ENCODE peak calls at places on chromosomes 12 and 14, in nine cellular contexts. W is suprapubic skin, P is A549, T is astrocyte, S is fibroblast of the aortic adventitia, N is stomach, D is body of pancreas, E is esophagus squamous epithelium, Q is neural progenitor cell. Z is an unnamed sample.

GRCh38 chr12:62260733-62261683 is 804 bp downstream of the USP15 start:
- DNase-seq in W (peak; percentile 59), P (peak; percentile 37), T (peak; percentile 44), S (peak; percentile 41), N (peak; percentile 32), D (peak; percentile 36), E (peak; percentile 32), Q (peak; percentile 65), Z (peak; percentile 63)

GRCh38 chr12:24664151-24664550 is 284.8 kb downstream of the BCAT1 start:
- DNase-seq in W (no peak), P (no peak), T (no peak), S (no peak), N (no peak), D (no peak), E (no peak), Q (no peak), Z (peak; percentile 16)

GRCh38 chr14:106691601-106692291 is 1165.4 kb downstream of the TMEM121 start:
- DNase-seq in W (peak; percentile 61), P (peak; percentile 50), T (no peak), S (no peak), N (peak; percentile 28), D (peak; percentile 15), E (no peak), Q (no peak), Z (no peak)

GRCh38 chr14:77278461-77279230 is 7.6 kb upstream of the NGB start:
- DNase-seq in W (no peak), P (no peak), T (no peak), S (no peak), N (no peak), D (peak; percentile 31), E (no peak), Q (no peak), Z (no peak)

GRCh38 chr12:53569174-53569557 is 57.0 kb downstream of the ATF7 start:
- DNase-seq in W (no peak), P (no peak), T (peak; percentile 52), S (peak; percentile 77), N (no peak), D (no peak), E (no peak), Q (no peak), Z (peak; percentile 83)

GRCh38 chr14:26379951-26380350 is 217.9 kb downstream of the NOVA1 start:
- DNase-seq in W (no peak), P (no peak), T (no peak), S (peak; percentile 22), N (no peak), D (no peak), E (no peak), Q (no peak), Z (no peak)

GRCh38 chr12:130945793-130946492 is 7.8 kb upstream of the ADGRD1 start:
- DNase-seq in W (no peak), P (no peak), T (no peak), S (peak; percentile 81), N (no peak), D (no peak), E (no peak), Q (no peak), Z (peak; percentile 5)

GRCh38 chr12:57261385-57261784 is 10.4 kb upstream of the STAC3 start:
- DNase-seq in W (no peak), P (no peak), T (no peak), S (no peak), N (no peak), D (no peak), E (no peak), Q (peak; percentile 79), Z (no peak)

GRCh38 chr14:58535084-58535483 is 102.7 kb upstream of the DACT1 start:
- DNase-seq in W (no peak), P (no peak), T (peak; percentile 46), S (peak; percentile 54), N (no peak), D (no peak), E (no peak), Q (no peak), Z (peak; percentile 60)

GRCh38 chr14:58533417-58533816 is 104.3 kb upstream of the DACT1 start:
- DNase-seq in W (no peak), P (no peak), T (peak; percentile 18), S (peak; percentile 50), N (no peak), D (no peak), E (no peak), Q (peak; percentile 39), Z (peak; percentile 37)

GRCh38 chr14:58540693-58541092 is 97.1 kb upstream of the DACT1 start:
- DNase-seq in W (no peak), P (no peak), T (no peak), S (peak; percentile 10), N (no peak), D (no peak), E (no peak), Q (no peak), Z (no peak)

GRCh38 chr14:58541623-58542022 is 96.1 kb upstream of the DACT1 start:
- DNase-seq in W (no peak), P (no peak), T (no peak), S (no peak), N (no peak), D (no peak), E (no peak), Q (no peak), Z (no peak)

DNA sequence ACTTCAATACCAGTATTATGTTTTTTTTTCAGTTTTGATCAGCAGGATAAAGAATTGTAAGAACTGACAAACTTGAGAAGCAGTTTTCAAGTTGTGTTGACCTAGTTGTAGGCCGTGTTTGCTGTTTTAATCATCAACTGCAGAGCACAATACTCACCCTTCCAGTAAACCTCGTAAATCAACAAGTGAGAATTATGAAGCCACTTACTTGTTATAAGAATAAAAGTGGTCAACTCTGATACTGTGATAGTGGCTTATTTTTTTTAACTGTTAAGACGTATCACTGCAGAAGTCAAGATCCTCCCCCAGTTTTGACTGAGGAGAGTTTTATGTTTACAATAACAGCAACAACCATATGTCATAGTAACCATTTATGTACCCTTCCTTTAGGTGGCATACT is 100.8 kb upstream of the DACT1 start:
- DNase-seq in W (no peak), P (no peak), T (no peak), S (no peak), N (no peak), D (no peak), E (no peak), Q (no peak), Z (no peak)
- TF ChIP-seq CTCF in W (no peak), P (no peak), T (no peak), S (no peak), N (no peak), D (no peak), E (no peak), Q (no peak), Z (no peak)

GRCh38 chr14:22448035-22448904 is 140.8 kb downstream of the DAD1 start:
- DNase-seq in W (no peak), P (no peak), T (peak; percentile 70), S (no peak), N (no peak), D (no peak), E (no peak), Q (no peak), Z (peak; percentile 37)
- H3K4me3 ChIP-seq in W (no peak overlapping the region), P (no peak overlapping the region), T (no peak overlapping the region), S (no peak overlapping the region), N (no peak overlapping the region), D (no peak overlapping the region), E (no peak overlapping the region), Q (no peak overlapping the region), Z (no peak overlapping the region)

GRCh38 chr14:68897559-68898160 is 81.4 kb downstream of the ACTN1 start:
- DNase-seq in W (no peak), P (no peak), T (no peak), S (no peak), N (no peak), D (no peak), E (no peak), Q (no peak), Z (no peak)

GRCh38 chr14:68895304-68895703 is 83.8 kb downstream of the ACTN1 start:
- DNase-seq in W (no peak), P (no peak), T (no peak), S (no peak), N (no peak), D (no peak), E (no peak), Q (no peak), Z (no peak)

GRCh38 chr14:68894802-68895201 is 84.3 kb downstream of the ACTN1 start:
- DNase-seq in W (no peak), P (no peak), T (peak; percentile 60), S (no peak), N (no peak), D (no peak), E (no peak), Q (no peak), Z (peak; percentile 64)

GRCh38 chr14:68894123-68894522 is 85.0 kb downstream of the ACTN1 start:
- DNase-seq in W (no peak), P (no peak), T (peak; percentile 44), S (peak; percentile 37), N (no peak), D (no peak), E (no peak), Q (no peak), Z (peak; percentile 51)

DNA sequence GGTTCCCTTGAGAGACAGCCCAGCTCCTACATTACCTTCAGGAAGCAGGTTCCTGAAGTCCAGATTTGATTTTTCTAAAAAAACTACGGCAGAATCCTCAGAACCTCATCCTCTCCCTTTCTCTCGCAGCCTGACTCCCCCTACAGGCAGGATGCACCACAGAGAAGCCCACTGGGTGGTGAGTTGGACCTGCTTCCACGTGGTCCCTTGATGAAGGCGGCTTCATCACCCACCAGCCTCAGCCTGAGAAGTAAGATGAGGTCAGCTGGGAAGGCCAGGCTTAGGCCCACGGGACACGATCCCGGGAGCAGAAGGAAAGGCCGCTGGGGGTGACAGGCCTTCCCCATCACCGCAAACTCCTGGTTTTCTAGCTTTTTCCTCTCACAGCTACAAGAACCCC is 83.0 kb downstream of the ACTN1 start:
- DNase-seq in W (no peak), P (no peak), T (no peak), S (no peak), N (no peak), D (no peak), E (no peak), Q (no peak), Z (peak; percentile 31)
- TF ChIP-seq CTCF in W (no peak), P (peak; percentile 19), T (peak; percentile 38), S (peak; percentile 17), N (no peak), D (no peak), E (no peak), Q (peak; percentile 34), Z (peak; percentile 65)

GRCh38 chr12:101824831-101825230 is 5.9 kb downstream of the GNPTAB start:
- DNase-seq in W (no peak), P (no peak), T (no peak), S (no peak), N (no peak), D (no peak), E (no peak), Q (no peak), Z (no peak)

GRCh38 chr12:101829639-101830390 is 944 bp downstream of the GNPTAB start:
- DNase-seq in W (no peak), P (no peak), T (no peak), S (peak; percentile 12), N (peak; percentile 49), D (peak; percentile 51), E (no peak), Q (no peak), Z (peak; percentile 17)

GRCh38 chr12:101828463-101829196 is 2.1 kb downstream of the GNPTAB start:
- DNase-seq in W (no peak), P (no peak), T (no peak), S (no peak), N (no peak), D (no peak), E (no peak), Q (no peak), Z (no peak)

GRCh38 chr12:101823891-101824290 is 6.9 kb downstream of the GNPTAB start:
- DNase-seq in W (peak; percentile 73), P (peak; percentile 63), T (no peak), S (peak; percentile 14), N (peak; percentile 53), D (peak; percentile 49), E (no peak), Q (peak; percentile 70), Z (peak; percentile 43)

GRCh38 chr12:101826766-101827368 is 3.9 kb downstream of the GNPTAB start:
- DNase-seq in W (no peak), P (no peak), T (no peak), S (no peak), N (no peak), D (no peak), E (no peak), Q (no peak), Z (no peak)
- H3K4me3 ChIP-seq in W (no peak overlapping the region), P (no peak overlapping the region), T (no peak overlapping the region), S (no peak overlapping the region), N (no peak overlapping the region), D (no peak overlapping the region), E (no peak overlapping the region), Q (no peak overlapping the region), Z (no peak overlapping the region)